ENCODE peak calls at places on chromosome 6, in seven cellular contexts. One of them, this sample, is unnamed.

GRCh38 chr6:20409427-20409971 is 7.8 kb downstream of the E2F3 start:
- DNase-seq in SW480: no peak
- DNase-seq in epithelial cell of prostate: no peak
- DNase-seq in heart right ventricle: no peak
- DNase-seq in SW 1271: no peak
- DNase-seq in IMR-90: no peak
- DNase-seq in central memory CD8-positive, alpha-beta T cell: no peak
- DNase-seq in this sample: no peak

GRCh38 chr6:108080010-108080780 is 5.7 kb upstream of the OSTM1 start:
- DNase-seq in SW480: no peak
- DNase-seq in epithelial cell of prostate: no peak
- DNase-seq in heart right ventricle: no peak
- DNase-seq in SW 1271: no peak
- DNase-seq in IMR-90: peak; percentile 58
- DNase-seq in central memory CD8-positive, alpha-beta T cell: no peak
- DNase-seq in this sample: peak; percentile 47

GRCh38 chr6:129936329-129937165 is 75.4 kb upstream of the TMEM244 start:
- DNase-seq in SW480: peak; percentile 26
- DNase-seq in epithelial cell of prostate: no peak
- DNase-seq in heart right ventricle: no peak
- DNase-seq in SW 1271: peak; percentile 49
- DNase-seq in IMR-90: peak; percentile 60
- DNase-seq in central memory CD8-positive, alpha-beta T cell: no peak
- DNase-seq in this sample: peak; percentile 83

GRCh38 chr6:163412345-163412744 is 2.2 kb upstream of the QKI start:
- DNase-seq in SW480: no peak
- DNase-seq in epithelial cell of prostate: no peak
- DNase-seq in heart right ventricle: no peak
- DNase-seq in SW 1271: no peak
- DNase-seq in IMR-90: no peak
- DNase-seq in central memory CD8-positive, alpha-beta T cell: no peak
- DNase-seq in this sample: no peak

GRCh38 chr6:6751197-6751596 is 162.7 kb downstream of the LY86 start:
- DNase-seq in SW480: peak; percentile 41
- DNase-seq in epithelial cell of prostate: no peak
- DNase-seq in heart right ventricle: no peak
- DNase-seq in SW 1271: no peak
- DNase-seq in IMR-90: no peak
- DNase-seq in central memory CD8-positive, alpha-beta T cell: no peak
- DNase-seq in this sample: no peak

GRCh38 chr6:89242574-89243330 is 25.6 kb upstream of the GABRR1 start:
- DNase-seq in SW480: peak; percentile 65
- DNase-seq in epithelial cell of prostate: no peak
- DNase-seq in heart right ventricle: no peak
- DNase-seq in SW 1271: no peak
- DNase-seq in IMR-90: peak; percentile 61
- DNase-seq in central memory CD8-positive, alpha-beta T cell: no peak
- DNase-seq in this sample: peak; percentile 70

GRCh38 chr6:54083301-54083700 is 27.9 kb upstream of the MLIP start:
- DNase-seq in SW480: no peak
- DNase-seq in epithelial cell of prostate: no peak
- DNase-seq in heart right ventricle: no peak
- DNase-seq in SW 1271: no peak
- DNase-seq in IMR-90: no peak
- DNase-seq in central memory CD8-positive, alpha-beta T cell: no peak
- DNase-seq in this sample: no peak

GRCh38 chr6:67680297-67680932 is 954.7 kb upstream of the ADGRB3 start:
- DNase-seq in SW480: no peak
- DNase-seq in epithelial cell of prostate: no peak
- DNase-seq in heart right ventricle: no peak
- DNase-seq in SW 1271: no peak
- DNase-seq in IMR-90: peak; percentile 11
- DNase-seq in central memory CD8-positive, alpha-beta T cell: no peak
- DNase-seq in this sample: no peak

GRCh38 chr6:74479420-74479819 is 726.4 kb downstream of the COL12A1 start:
- DNase-seq in SW480: no peak
- DNase-seq in epithelial cell of prostate: no peak
- DNase-seq in heart right ventricle: no peak
- DNase-seq in SW 1271: no peak
- DNase-seq in IMR-90: no peak
- DNase-seq in central memory CD8-positive, alpha-beta T cell: no peak
- DNase-seq in this sample: no peak

GRCh38 chr6:148624025-148624424 is 122.8 kb upstream of the UST start:
- DNase-seq in SW480: no peak
- DNase-seq in epithelial cell of prostate: no peak
- DNase-seq in heart right ventricle: no peak
- DNase-seq in SW 1271: no peak
- DNase-seq in IMR-90: no peak
- DNase-seq in central memory CD8-positive, alpha-beta T cell: no peak
- DNase-seq in this sample: no peak

GRCh38 chr6:20379231-20379630 is 22.4 kb upstream of the E2F3 start:
- DNase-seq in SW480: no peak
- DNase-seq in epithelial cell of prostate: no peak
- DNase-seq in heart right ventricle: no peak
- DNase-seq in SW 1271: no peak
- DNase-seq in IMR-90: no peak
- DNase-seq in central memory CD8-positive, alpha-beta T cell: no peak
- DNase-seq in this sample: no peak

GRCh38 chr6:90397929-90398674 is 101.5 kb upstream of the BACH2 start:
- DNase-seq in SW480: peak; percentile 14
- DNase-seq in epithelial cell of prostate: no peak
- DNase-seq in heart right ventricle: no peak
- DNase-seq in SW 1271: no peak
- DNase-seq in IMR-90: peak; percentile 32
- DNase-seq in central memory CD8-positive, alpha-beta T cell: peak; percentile 82
- DNase-seq in this sample: no peak

GRCh38 chr6:54864272-54864671 is 17.7 kb downstream of the FAM83B start:
- DNase-seq in SW480: no peak
- DNase-seq in epithelial cell of prostate: no peak
- DNase-seq in heart right ventricle: no peak
- DNase-seq in SW 1271: no peak
- DNase-seq in IMR-90: no peak
- DNase-seq in central memory CD8-positive, alpha-beta T cell: no peak
- DNase-seq in this sample: no peak

GRCh38 chr6:67629268-67629667 is 1005.8 kb upstream of the ADGRB3 start:
- DNase-seq in SW480: no peak
- DNase-seq in epithelial cell of prostate: no peak
- DNase-seq in heart right ventricle: no peak
- DNase-seq in SW 1271: no peak
- DNase-seq in IMR-90: peak; percentile 1
- DNase-seq in central memory CD8-positive, alpha-beta T cell: no peak
- DNase-seq in this sample: no peak

GRCh38 chr6:142374965-142375733 is 73.3 kb downstream of the ADGRG6 start:
- DNase-seq in SW480: peak; percentile 37
- DNase-seq in epithelial cell of prostate: peak; percentile 37
- DNase-seq in heart right ventricle: no peak
- DNase-seq in SW 1271: peak; percentile 94
- DNase-seq in IMR-90: peak; percentile 83
- DNase-seq in central memory CD8-positive, alpha-beta T cell: no peak
- DNase-seq in this sample: peak; percentile 89

GRCh38 chr6:33983109-33983475 is 162.8 kb downstream of the GRM4 start:
- DNase-seq in SW480: peak; percentile 38
- DNase-seq in epithelial cell of prostate: peak; percentile 22
- DNase-seq in heart right ventricle: no peak
- DNase-seq in SW 1271: no peak
- DNase-seq in IMR-90: peak; percentile 1
- DNase-seq in central memory CD8-positive, alpha-beta T cell: no peak
- DNase-seq in this sample: peak; percentile 74

GRCh38 chr6:8059129-8059528 is 5.1 kb downstream of the BLOC1S5 start:
- DNase-seq in SW480: peak; percentile 22
- DNase-seq in epithelial cell of prostate: no peak
- DNase-seq in heart right ventricle: no peak
- DNase-seq in SW 1271: no peak
- DNase-seq in IMR-90: peak; percentile 63
- DNase-seq in central memory CD8-positive, alpha-beta T cell: no peak
- DNase-seq in this sample: no peak

GRCh38 chr6:166313255-166314070 is 5.3 kb upstream of the PRR18 start:
- DNase-seq in SW480: peak; percentile 25
- DNase-seq in epithelial cell of prostate: no peak
- DNase-seq in heart right ventricle: no peak
- DNase-seq in SW 1271: no peak
- DNase-seq in IMR-90: peak; percentile 45
- DNase-seq in central memory CD8-positive, alpha-beta T cell: no peak
- DNase-seq in this sample: peak; percentile 31

GRCh38 chr6:126145386-126145785 is 159.0 kb downstream of the TRMT11 start:
- DNase-seq in SW480: no peak
- DNase-seq in epithelial cell of prostate: no peak
- DNase-seq in heart right ventricle: no peak
- DNase-seq in SW 1271: no peak
- DNase-seq in IMR-90: no peak
- DNase-seq in central memory CD8-positive, alpha-beta T cell: no peak
- DNase-seq in this sample: no peak

GRCh38 chr6:161393839-161394364 is 120.0 kb upstream of the AGPAT4 start:
- DNase-seq in SW480: peak; percentile 85
- DNase-seq in epithelial cell of prostate: peak; percentile 80
- DNase-seq in heart right ventricle: no peak
- DNase-seq in SW 1271: peak; percentile 17
- DNase-seq in IMR-90: peak; percentile 90
- DNase-seq in central memory CD8-positive, alpha-beta T cell: peak; percentile 44
- DNase-seq in this sample: peak; percentile 77

GRCh38 chr6:6386010-6386409 is 65.5 kb upstream of the F13A1 start:
- DNase-seq in SW480: no peak
- DNase-seq in epithelial cell of prostate: no peak
- DNase-seq in heart right ventricle: no peak
- DNase-seq in SW 1271: no peak
- DNase-seq in IMR-90: no peak
- DNase-seq in central memory CD8-positive, alpha-beta T cell: no peak
- DNase-seq in this sample: no peak

GRCh38 chr6:15131234-15132195 is 114.4 kb upstream of the JARID2 start:
- DNase-seq in SW480: no peak
- DNase-seq in epithelial cell of prostate: no peak
- DNase-seq in heart right ventricle: no peak
- DNase-seq in SW 1271: no peak
- DNase-seq in IMR-90: peak; percentile 9
- DNase-seq in central memory CD8-positive, alpha-beta T cell: no peak
- DNase-seq in this sample: no peak

GRCh38 chr6:49205526-49205925 is 257.5 kb downstream of the MMUT start:
- DNase-seq in SW480: no peak
- DNase-seq in epithelial cell of prostate: no peak
- DNase-seq in heart right ventricle: no peak
- DNase-seq in SW 1271: no peak
- DNase-seq in IMR-90: no peak
- DNase-seq in central memory CD8-positive, alpha-beta T cell: no peak
- DNase-seq in this sample: no peak